ENCODE peak calls at places on chromosomes 6 and 20, in six cellular contexts. O, D, M, I, U and T are unnamed samples.
A peak's percentile ranks its signal among the peaks of the same experiment; 100 is the strongest.

GRCh38 chr6:158033751-158034702 is 52.4 kb downstream of the SYNJ2 start:
- DNase-seq in M (peak; percentile 82), I (no peak), O (no peak), U (no peak), D (no peak), T (no peak)

GRCh38 chr6:165714907-165715306 is 51.9 kb upstream of the PDE10A start:
- DNase-seq in I (no peak), M (no peak), O (no peak), D (no peak), U (no peak), T (no peak)

GRCh38 chr6:164640946-164641345 is 668.5 kb downstream of the C6orf118 start:
- DNase-seq in O (no peak), M (no peak), U (no peak), D (peak; percentile 39), I (no peak), T (no peak)

GRCh38 chr6:102488729-102489128 is 1095.2 kb downstream of the GRIK2 start:
- DNase-seq in U (no peak), O (no peak), I (peak; percentile 85), D (no peak), M (no peak), T (no peak)

GRCh38 chr6:109165392-109165964 is 70.2 kb downstream of the CEP57L1 start:
- DNase-seq in M (no peak), U (no peak), D (peak; percentile 78), I (peak; percentile 65), O (peak; percentile 54), T (no peak)

GRCh38 chr20:10236540-10237533 is 18.2 kb downstream of the SNAP25 start:
- DNase-seq in D (no peak), O (no peak), I (no peak), M (no peak), U (no peak), T (no peak)

GRCh38 chr6:146962332-146962731 is 241.9 kb upstream of the STXBP5 start:
- DNase-seq in I (no peak), U (no peak), O (no peak), D (no peak), M (no peak), T (no peak)

GRCh38 chr6:16473184-16473907 is 235.0 kb downstream of the GMPR start:
- DNase-seq in U (no peak), D (no peak), O (no peak), M (no peak), I (no peak), T (no peak)

GRCh38 chr20:49313271-49313670 is 35.4 kb upstream of the ZNFX1 start:
- DNase-seq in O (no peak), I (no peak), D (no peak), U (no peak), M (no peak), T (no peak)

GRCh38 chr6:20497200-20497820 is 36.9 kb upstream of the CDKAL1 start:
- DNase-seq in O (no peak), M (no peak), I (peak; percentile 84), D (no peak), U (no peak), T (no peak)

GRCh38 chr20:47397652-47398301 is 41.3 kb upstream of the ZMYND8 start:
- DNase-seq in D (peak; percentile 35), O (no peak), M (no peak), I (no peak), U (no peak), T (no peak)

GRCh38 chr6:44712353-44713147 is 325.0 kb downstream of the CDC5L start:
- DNase-seq in O (no peak), M (no peak), I (peak; percentile 43), D (no peak), U (no peak), T (no peak)